ENCODE peak calls at places on chromosomes 11 and 22, in four cellular contexts. C is aorta, O is left ventricle myocardium inferior, G is IMR-90. Y is an unnamed sample.
A peak's percentile ranks its signal among the peaks of the same experiment; 100 is the strongest.

GRCh38 chr11:9763301-9763700 is 99.4 kb downstream of the SWAP70 start:
- DNase-seq in C (no peak), O (no peak), G (no peak), Y (no peak)

GRCh38 chr11:3894128-3894731 is 38.8 kb downstream of the STIM1 start:
- DNase-seq in C (peak; percentile 61), O (peak; percentile 55), G (peak; percentile 22), Y (no peak)

GRCh38 chr11:122853971-122854446 is 15.7 kb downstream of the CRTAM start:
- DNase-seq in C (no peak), O (no peak), G (peak; percentile 84), Y (peak; percentile 71)

GRCh38 chr11:14249121-14249963 is 109.6 kb downstream of the RRAS2 start:
- DNase-seq in C (peak; percentile 64), O (peak; percentile 37), G (peak; percentile 53), Y (peak; percentile 68)

GRCh38 chr22:45541580-45541979 is 38.9 kb downstream of the FBLN1 start:
- DNase-seq in C (no peak), O (no peak), G (no peak), Y (no peak)

GRCh38 chr22:36368359-36368983 is 19.3 kb downstream of the MYH9 start:
- DNase-seq in C (no peak), O (no peak), G (peak; percentile 78), Y (peak; percentile 80)

GRCh38 chr11:108562746-108563581 is 30.6 kb downstream of the EXPH5 start:
- DNase-seq in C (no peak), O (no peak), G (no peak), Y (no peak)

GRCh38 chr11:61972796-61973602 is 5.6 kb upstream of the FTH1 start:
- DNase-seq in C (peak; percentile 55), O (no peak), G (peak; percentile 91), Y (no peak)

GRCh38 chr22:48334971-48335370 is 1492.7 kb downstream of the BRD1 start:
- DNase-seq in C (no peak), O (no peak), G (no peak), Y (no peak)

GRCh38 chr11:63915961-63916836 is 765 bp downstream of the RCOR2 start:
- DNase-seq in C (no peak), O (peak; percentile 58), G (no peak), Y (peak; percentile 45)

GRCh38 chr22:17931400-17931825 is 92.9 kb downstream of the MICAL3 start:
- DNase-seq in C (peak; percentile 62), O (peak; percentile 73), G (no peak), Y (no peak)

GRCh38 chr11:114161486-114162250 is 102.2 kb downstream of the ZBTB16 start:
- DNase-seq in C (no peak), O (no peak), G (no peak), Y (no peak)

GRCh38 chr11:8287297-8288070 is 23.8 kb upstream of the LMO1 start:
- DNase-seq in C (no peak), O (no peak), G (no peak), Y (no peak)

GRCh38 chr11:86678296-86678695 is 5.9 kb upstream of the ME3 start:
- DNase-seq in C (no peak), O (no peak), G (no peak), Y (no peak)

GRCh38 chr22:39205344-39206021 is 39.3 kb downstream of the PDGFB start:
- DNase-seq in C (peak; percentile 35), O (no peak), G (peak; percentile 78), Y (no peak)

GRCh38 chr22:30947163-30947820 is 21.3 kb downstream of the MORC2 start:
- DNase-seq in C (peak; percentile 73), O (peak; percentile 31), G (no peak), Y (peak; percentile 58)

GRCh38 chr22:36010090-36010489 is 18.5 kb downstream of the RBFOX2 start:
- DNase-seq in C (no peak), O (no peak), G (no peak), Y (no peak)

GRCh38 chr11:44958165-44958564 is 7.5 kb upstream of the TP53I11 start:
- DNase-seq in C (no peak), O (no peak), G (no peak), Y (no peak)

GRCh38 chr11:132803436-132803835 is 728.9 kb downstream of the OPCML start:
- DNase-seq in C (no peak), O (no peak), G (peak; percentile 32), Y (no peak)

GRCh38 chr22:29147241-29147919 is 58.3 kb upstream of the EMID1 start:
- DNase-seq in C (no peak), O (no peak), G (no peak), Y (no peak)

GRCh38 chr11:116511684-116512083 is 261.1 kb downstream of the BUD13 start:
- DNase-seq in C (no peak), O (no peak), G (no peak), Y (no peak)

GRCh38 chr11:12275818-12276217 is 101.6 kb upstream of the PARVA start:
- DNase-seq in C (peak; percentile 37), O (no peak), G (no peak), Y (no peak)

DNA sequence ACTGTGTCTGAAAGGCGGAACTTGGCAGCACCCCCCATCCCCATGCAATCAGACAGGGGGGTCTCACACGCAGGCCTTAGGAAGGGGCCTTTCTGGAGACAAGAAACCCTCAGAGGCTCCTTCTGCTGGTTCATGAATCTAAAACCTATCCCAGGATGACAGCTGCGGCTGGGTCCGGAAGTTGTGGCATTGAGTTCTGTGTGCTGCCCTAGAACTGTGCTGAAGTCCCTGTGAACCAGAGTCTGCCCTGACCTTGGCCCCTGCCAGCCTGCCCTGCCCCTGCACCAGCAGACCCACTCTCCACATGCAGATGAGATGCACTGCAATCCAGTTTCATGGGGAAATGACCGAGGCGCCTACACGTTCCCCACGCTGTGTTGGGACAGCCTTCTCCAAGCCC is 268.0 kb downstream of the CTTN start:
- DNase-seq in C (no peak), O (no peak), G (no peak), Y (no peak)
- H3K9me3 ChIP-seq in C (no peaks in the 10 kb centered on the region), O (no peaks in the 10 kb centered on the region), G (no peaks in the 10 kb centered on the region), Y (no peaks in the 10 kb centered on the region)

GRCh38 chr11:95304777-95305176 is 73.8 kb upstream of the SESN3 start:
- DNase-seq in C (no peak), O (no peak), G (no peak), Y (no peak)

GRCh38 chr11:95306816-95307215 is 75.8 kb upstream of the SESN3 start:
- DNase-seq in C (no peak), O (no peak), G (no peak), Y (no peak)

GRCh38 chr11:95305726-95306522 is 74.9 kb upstream of the SESN3 start:
- DNase-seq in C (no peak), O (no peak), G (no peak), Y (peak; percentile 45)

GRCh38 chr11:95308512-95309035 is 77.6 kb upstream of the SESN3 start:
- DNase-seq in C (no peak), O (no peak), G (no peak), Y (no peak)

GRCh38 chr11:95307310-95307709 is 76.3 kb upstream of the SESN3 start:
- DNase-seq in C (no peak), O (no peak), G (no peak), Y (no peak)
- H3K4me1 ChIP-seq in C (no peaks in the 10 kb centered on the region), O (no peaks in the 10 kb centered on the region), G (no peaks in the 10 kb centered on the region), Y (peaks cover 10% of the 10 kb centered on the region)

GRCh38 chr22:47291565-47292495 is 529.4 kb downstream of the TBC1D22A start:
- DNase-seq in C (no peak), O (no peak), G (no peak), Y (no peak)

GRCh38 chr22:47287516-47287915 is 525.1 kb downstream of the TBC1D22A start:
- DNase-seq in C (no peak), O (no peak), G (no peak), Y (no peak)

GRCh38 chr22:47290706-47291430 is 528.4 kb downstream of the TBC1D22A start:
- DNase-seq in C (no peak), O (no peak), G (no peak), Y (no peak)

GRCh38 chr22:47288640-47289039 is 526.2 kb downstream of the TBC1D22A start:
- DNase-seq in C (no peak), O (no peak), G (no peak), Y (no peak)

GRCh38 chr22:47289316-47289985 is 527.0 kb downstream of the TBC1D22A start:
- DNase-seq in C (no peak), O (no peak), G (no peak), Y (no peak)
- H3K9me3 ChIP-seq in C (no peaks in the 10 kb centered on the region), O (no peaks in the 10 kb centered on the region), G (peaks cover 4% of the 10 kb centered on the region), Y (no peaks in the 10 kb centered on the region)

DNA sequence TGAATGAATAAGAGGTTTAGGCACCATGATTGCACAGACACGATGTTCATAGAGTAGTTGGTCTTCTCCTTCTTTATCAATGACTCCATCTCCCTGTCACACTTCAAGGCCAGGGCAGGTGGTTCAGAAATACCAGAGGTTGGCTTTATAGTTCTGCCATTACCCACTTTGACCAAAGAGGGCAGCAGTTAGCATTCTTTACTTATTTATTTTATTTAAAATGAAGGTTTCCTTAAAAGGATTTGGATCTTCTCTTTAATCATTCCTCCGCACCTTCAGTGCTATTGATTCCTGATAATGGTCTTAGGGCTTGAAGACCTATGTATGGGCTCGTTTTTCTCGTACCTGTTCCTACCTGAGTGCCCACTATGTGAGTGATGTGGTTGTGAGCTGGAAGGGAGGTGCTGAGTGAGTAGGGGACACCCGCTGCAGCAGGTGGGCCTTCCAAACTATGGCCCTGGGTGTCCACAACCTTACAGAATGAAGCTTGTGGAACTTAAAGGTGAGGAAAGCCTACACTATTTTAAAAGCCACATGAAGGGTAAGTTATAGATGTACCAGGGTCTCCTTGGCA is 34.9 kb downstream of the TIMP3 start:
- DNase-seq in C (no peak), O (no peak), G (peak; percentile 22), Y (no peak)
- H3K4me1 ChIP-seq in C (no peaks in the 10 kb centered on the region), O (peaks cover 100% of the 10 kb centered on the region), G (peaks cover 6% of the 10 kb centered on the region), Y (no peaks in the 10 kb centered on the region)

GRCh38 chr22:47248925-47249324 is 486.5 kb downstream of the TBC1D22A start:
- DNase-seq in C (no peak), O (no peak), G (no peak), Y (no peak)
- H3K9me3 ChIP-seq in C (peaks cover 2% of the 10 kb centered on the region), O (peaks cover 18% of the 10 kb centered on the region), G (peaks cover 2% of the 10 kb centered on the region), Y (no peaks in the 10 kb centered on the region)

GRCh38 chr22:42915980-42916765 is 59.1 kb upstream of the ARFGAP3 start:
- DNase-seq in C (no peak), O (no peak), G (no peak), Y (no peak)

GRCh38 chr22:42910221-42910942 is 53.3 kb upstream of the ARFGAP3 start:
- DNase-seq in C (no peak), O (no peak), G (no peak), Y (no peak)

GRCh38 chr22:42914511-42915076 is 57.5 kb upstream of the ARFGAP3 start:
- DNase-seq in C (no peak), O (no peak), G (no peak), Y (no peak)

GRCh38 chr22:42912049-42912448 is 55.0 kb upstream of the ARFGAP3 start:
- DNase-seq in C (no peak), O (no peak), G (no peak), Y (no peak)

DNA sequence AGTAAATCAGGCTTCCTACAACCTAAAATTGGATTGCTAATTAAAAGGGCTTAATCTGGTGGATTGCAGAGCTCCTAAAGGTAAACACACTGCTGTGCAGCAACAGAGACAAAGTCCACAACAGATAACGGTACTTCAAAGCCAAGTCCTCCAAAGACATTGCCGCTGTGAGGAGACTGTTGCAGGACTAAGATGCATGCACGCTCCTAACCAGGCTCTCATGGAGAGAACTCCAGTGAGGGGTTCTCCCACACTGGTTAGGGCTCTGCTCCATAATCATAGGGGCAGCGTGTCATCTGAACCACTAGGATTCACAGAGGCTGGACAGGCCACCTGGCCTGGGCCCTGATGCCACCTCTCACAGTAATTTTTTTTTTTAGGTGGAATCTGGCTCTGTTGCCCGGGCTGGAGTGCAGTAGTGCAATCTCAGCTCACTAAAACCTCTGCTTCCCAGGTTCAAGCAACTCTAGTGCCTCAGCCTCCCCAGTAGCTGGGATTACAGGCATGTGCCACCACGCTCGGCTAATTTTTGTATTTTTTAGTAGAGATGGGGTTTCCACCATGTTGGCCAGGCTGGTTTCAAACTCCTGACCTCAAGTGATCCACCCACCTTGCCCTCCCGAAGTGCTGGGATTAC is 56.9 kb upstream of the ARFGAP3 start:
- DNase-seq in C (no peak), O (no peak), G (no peak), Y (no peak)
- H3K4me1 ChIP-seq in C (peaks cover 4% of the 10 kb centered on the region), O (peaks cover 96% of the 10 kb centered on the region), G (no peaks in the 10 kb centered on the region), Y (no peaks in the 10 kb centered on the region)